ENCODE peak calls at places on chromosomes 3 and 15, in nine cellular contexts. Z, G, R, L, X, I, H, A and Q are unnamed samples.

GRCh38 chr3:69420781-69421520 is 35.1 kb upstream of the FRMD4B start:
- DNase-seq in Z (no peak), G (no peak), R (no peak), L (no peak), X (no peak), I (no peak), H (no peak), A (no peak), Q (no peak)

GRCh38 chr3:11826628-11827265 is 19.9 kb downstream of the TAMM41 start:
- DNase-seq in Z (no peak), G (peak), R (no peak), L (no peak), X (no peak), I (no peak), H (no peak), A (no peak), Q (no peak)

GRCh38 chr3:193829781-193830180 is 236.8 kb downstream of the OPA1 start:
- DNase-seq in Z (no peak), G (peak), R (no peak), L (no peak), X (no peak), I (no peak), H (peak), A (no peak), Q (no peak)

GRCh38 chr15:59764775-59765174 is 75.7 kb upstream of the BNIP2 start:
- DNase-seq in Z (no peak), G (no peak), R (peak), L (no peak), X (no peak), I (no peak), H (no peak), A (no peak), Q (no peak)

GRCh38 chr3:33879540-33879939 is 81.1 kb downstream of the PDCD6IP start:
- DNase-seq in Z (peak), G (no peak), R (no peak), L (no peak), X (no peak), I (no peak), H (no peak), A (no peak), Q (no peak)

GRCh38 chr15:36958611-36959010 is 141.7 kb downstream of the MEIS2 start:
- DNase-seq in Z (no peak), G (no peak), R (no peak), L (no peak), X (no peak), I (no peak), H (no peak), A (no peak), Q (no peak)

GRCh38 chr3:67048067-67048715 is 50.1 kb downstream of the KBTBD8 start:
- DNase-seq in Z (no peak), G (no peak), R (no peak), L (no peak), X (no peak), I (no peak), H (no peak), A (no peak), Q (no peak)

GRCh38 chr3:187765342-187765741 is 20.1 kb upstream of the BCL6 start:
- DNase-seq in Z (no peak), G (peak), R (no peak), L (no peak), X (no peak), I (no peak), H (no peak), A (no peak), Q (no peak)

DNA sequence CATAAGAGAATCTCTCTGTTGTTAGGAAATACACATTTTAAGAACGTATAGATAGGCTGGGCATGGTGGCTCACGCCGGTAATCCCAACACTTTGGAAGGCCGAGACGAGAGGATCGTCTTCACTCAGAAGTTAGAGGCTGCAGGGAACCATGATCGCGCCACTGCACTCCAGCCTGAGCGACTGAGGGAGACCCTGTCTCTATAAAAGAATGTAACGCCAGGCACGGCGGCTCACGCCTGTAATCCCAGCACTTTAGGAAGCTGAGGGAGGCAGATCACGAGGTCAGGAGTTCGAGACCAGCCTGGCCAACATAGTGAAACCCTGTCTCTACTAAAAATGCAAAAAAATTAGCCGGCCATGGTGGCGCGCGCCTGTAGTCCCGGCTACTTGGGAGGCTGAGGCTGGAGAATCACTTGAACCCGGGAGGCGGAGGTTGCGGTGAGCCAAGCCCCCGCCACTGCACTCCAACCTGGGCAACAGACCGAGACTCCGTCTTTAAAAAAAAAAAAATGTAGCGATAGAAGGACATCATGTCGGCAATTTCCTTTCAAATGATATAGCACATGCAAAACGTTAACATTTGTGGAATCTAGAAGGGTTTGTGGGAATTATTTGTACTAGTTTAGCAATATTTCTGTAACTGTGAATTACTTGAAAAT is 730 bp upstream of the RPL14 start:
- DNase-seq in Z (no peak), G (no peak), R (no peak), L (peak), X (no peak), I (no peak), H (no peak), A (no peak), Q (no peak)
- H3K27ac ChIP-seq in Z (peak), G (peak), R (peak), L (peak), X (peak), I (peak), H (peak), A (peak), Q (peak)

GRCh38 chr3:183370391-183370790 is 58.0 kb downstream of the MCF2L2 start:
- DNase-seq in Z (no peak), G (no peak), R (no peak), L (no peak), X (no peak), I (no peak), H (peak), A (no peak), Q (no peak)
- H3K27ac ChIP-seq in Z (no peak), G (peak), R (peak), L (no peak), X (no peak), I (peak), H (peak), A (no peak), Q (no peak)

GRCh38 chr3:74447221-74447620 is 167.2 kb downstream of the CNTN3 start:
- DNase-seq in Z (no peak), G (no peak), R (no peak), L (no peak), X (no peak), I (no peak), H (no peak), A (no peak), Q (no peak)

GRCh38 chr3:74442683-74443082 is 171.8 kb downstream of the CNTN3 start:
- DNase-seq in Z (no peak), G (no peak), R (no peak), L (no peak), X (no peak), I (no peak), H (no peak), A (no peak), Q (no peak)

GRCh38 chr3:74443102-74443501 is 171.4 kb downstream of the CNTN3 start:
- DNase-seq in Z (no peak), G (no peak), R (no peak), L (no peak), X (no peak), I (no peak), H (peak), A (no peak), Q (no peak)

GRCh38 chr3:74445541-74445940 is 168.9 kb downstream of the CNTN3 start:
- DNase-seq in Z (no peak), G (no peak), R (no peak), L (no peak), X (no peak), I (no peak), H (no peak), A (no peak), Q (no peak)
- H3K27ac ChIP-seq in Z (no peak), G (no peak), R (no peak), L (no peak), X (no peak), I (no peak), H (no peak), A (no peak), Q (no peak)

DNA sequence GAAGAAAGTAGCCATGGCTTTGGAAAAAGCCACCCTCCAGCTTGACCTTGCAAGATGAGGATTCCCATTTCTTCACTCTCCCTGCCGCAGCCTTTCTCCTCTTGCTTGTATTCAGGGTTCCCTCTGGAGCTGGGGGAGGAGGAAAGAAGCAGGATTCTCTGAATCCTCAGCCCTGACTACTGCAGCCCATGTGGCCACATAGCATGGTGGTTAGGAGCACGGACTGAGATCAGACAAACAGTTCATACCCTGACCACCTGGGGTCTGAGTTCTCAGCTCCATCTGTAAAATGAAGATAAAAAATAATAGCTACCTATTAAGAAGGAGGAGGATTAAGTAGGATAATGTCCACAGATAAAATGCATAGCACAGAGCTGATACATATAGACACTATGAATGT is 72.3 kb downstream of the NMD3 start:
- DNase-seq in Z (no peak), G (no peak), R (no peak), L (no peak), X (no peak), I (no peak), H (no peak), A (no peak), Q (no peak)
- H3K27ac ChIP-seq in Z (no peak), G (no peak), R (no peak), L (no peak), X (no peak), I (no peak), H (no peak), A (no peak), Q (no peak)

GRCh38 chr15:66452421-66452820 is 45.1 kb downstream of the SNAPC5 start:
- DNase-seq in Z (no peak), G (no peak), R (no peak), L (no peak), X (no peak), I (no peak), H (no peak), A (no peak), Q (no peak)
- H3K27ac ChIP-seq in Z (no peak), G (no peak), R (no peak), L (no peak), X (no peak), I (no peak), H (no peak), A (no peak), Q (no peak)

DNA sequence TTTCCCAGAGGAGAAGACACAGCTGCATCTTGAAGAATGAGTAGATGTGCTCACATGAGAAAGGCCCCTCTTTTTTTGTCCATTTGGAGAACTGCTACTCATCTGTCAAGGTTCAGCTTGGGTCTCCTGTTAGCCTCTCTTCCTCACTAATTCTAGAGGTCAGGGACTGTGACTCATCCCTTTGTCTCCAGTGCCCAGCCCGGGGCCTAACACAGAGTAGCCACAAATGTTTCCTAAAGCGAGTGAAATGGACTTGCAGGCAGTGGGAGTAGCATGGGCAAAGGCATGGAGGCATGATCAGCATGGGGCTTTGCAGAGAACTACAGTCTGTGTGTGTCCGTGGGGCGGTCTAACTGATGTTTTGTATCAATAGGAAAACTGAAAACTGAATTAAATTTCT is 33.9 kb upstream of the MRPS22 start:
- DNase-seq in Z (no peak), G (no peak), R (peak), L (no peak), X (no peak), I (no peak), H (no peak), A (no peak), Q (no peak)
- H3K27ac ChIP-seq in Z (no peak), G (peak), R (peak), L (no peak), X (no peak), I (no peak), H (no peak), A (no peak), Q (no peak)

GRCh38 chr15:49154359-49154758 is 1.0 kb downstream of the COPS2 start:
- DNase-seq in Z (no peak), G (no peak), R (no peak), L (no peak), X (no peak), I (no peak), H (no peak), A (no peak), Q (no peak)
- H3K27ac ChIP-seq in Z (peak), G (peak), R (peak), L (no peak), X (peak), I (peak), H (no peak), A (peak), Q (no peak)